ENCODE peak calls at places on chromosomes 2 and 18, in nine cellular contexts. H is effector memory CD4-positive, alpha-beta T cell; T is HCT116; O is T-helper 1 cell; C is memory B cell; Q is activated naive CD4-positive, alpha-beta T cell treated with Interleukin-2 at 50 U/mL for 16 hours; J is AML-193; B is stimulated activated naive CD4-positive, alpha-beta T cell; P is progenitor cell of endocrine pancreas. N is an unnamed sample.

GRCh38 chr2:187567126-187567525 is 12.9 kb upstream of the TFPI start:
- DNase-seq in H (no peak), T (no peak), P (no peak), C (no peak), J (peak; percentile 54), B (no peak), O (no peak), Q (no peak), N (no peak)

GRCh38 chr2:20401495-20401855 is 45.4 kb upstream of the RHOB start:
- DNase-seq in J (no peak), C (no peak), B (no peak), P (no peak), O (no peak), Q (no peak), T (no peak), H (no peak), N (no peak)

GRCh38 chr2:239363946-239364637 is 36.7 kb downstream of the HDAC4 start:
- DNase-seq in C (no peak), Q (peak; percentile 23), P (no peak), T (no peak), J (no peak), B (peak; percentile 22), O (no peak), H (peak; percentile 32), N (no peak)

GRCh38 chr2:149049142-149049541 is 10.6 kb downstream of the LYPD6B start:
- DNase-seq in H (no peak), Q (no peak), C (no peak), O (no peak), B (no peak), J (no peak), T (no peak), P (no peak), N (no peak)

GRCh38 chr18:13500891-13501887 is 225.2 kb downstream of the FAM210A start:
- DNase-seq in T (no peak), C (no peak), B (no peak), P (no peak), H (no peak), O (no peak), Q (no peak), J (no peak), N (no peak)

GRCh38 chr2:28199995-28200394 is 192.7 kb upstream of the FOSL2 start:
- DNase-seq in C (no peak), J (no peak), Q (no peak), H (no peak), O (no peak), B (no peak), T (no peak), P (no peak), N (no peak)

GRCh38 chr2:231786177-231786916 is at the start of gene COPS7B:
- DNase-seq in Q (peak; percentile 86), P (peak; percentile 78), B (peak; percentile 53), O (peak; percentile 61), J (peak; percentile 71), H (peak; percentile 65), C (peak; percentile 86), T (peak; percentile 68), N (peak; percentile 78)

GRCh38 chr2:57141269-57141668 is 905.3 kb upstream of the VRK2 start:
- DNase-seq in H (no peak), B (no peak), O (no peak), C (no peak), P (no peak), Q (no peak), T (no peak), J (no peak), N (no peak)

GRCh38 chr2:46077522-46078062 is 219.6 kb upstream of the EPAS1 start:
- DNase-seq in J (no peak), T (no peak), P (no peak), Q (no peak), C (no peak), B (no peak), O (no peak), H (no peak), N (no peak)

GRCh38 chr2:50491541-50492114 is 540.3 kb downstream of the NRXN1 start:
- DNase-seq in P (no peak), H (no peak), J (peak; percentile 5), T (peak; percentile 12), C (no peak), Q (peak; percentile 1), O (no peak), B (no peak), N (no peak)